ENCODE peak calls at places on chromosomes 1 and 21, in nine cellular contexts. A is coronary artery, X is tibial nerve, N is neural progenitor cell, S is Caco-2, Y is RWPE2, R is fibroblast of lung, C is fibroblast of pulmonary artery, W is testis. V is an unnamed sample.
A peak's percentile ranks its signal among the peaks of the same experiment; 100 is the strongest.

GRCh38 chr1:190328361-190328760 is 149.3 kb downstream of the BRINP3 start:
- DNase-seq in W (no peak), N (no peak), A (no peak), R (peak; percentile 44), S (no peak), X (no peak), C (peak; percentile 3), Y (no peak), V (no peak)

GRCh38 chr1:67052741-67053534 is 1.0 kb downstream of the SLC35D1 start:
- DNase-seq in A (no peak), X (peak; percentile 23), R (peak; percentile 48), S (peak; percentile 36), N (peak; percentile 51), C (peak; percentile 46), Y (peak; percentile 80), W (peak; percentile 60), V (no peak)

GRCh38 chr1:206117151-206117948 is at the start of gene AVPR1B:
- DNase-seq in A (peak; percentile 71), S (peak; percentile 41), X (no peak), R (peak; percentile 45), N (peak; percentile 75), Y (no peak), C (peak; percentile 23), W (peak; percentile 34), V (no peak)

GRCh38 chr1:1890506-1891348 is at the start of gene GNB1:
- DNase-seq in Y (peak; percentile 77), W (peak; percentile 90), S (peak; percentile 89), A (peak; percentile 86), N (peak; percentile 91), X (peak; percentile 74), C (peak; percentile 89), R (peak; percentile 82), V (peak; percentile 59)

GRCh38 chr1:42935971-42936308 is 22.7 kb downstream of the SLC2A1 start:
- DNase-seq in W (no peak), R (no peak), N (no peak), X (no peak), Y (no peak), S (no peak), A (peak; percentile 28), C (no peak), V (no peak)

GRCh38 chr1:160607051-160608032 is 28.0 kb upstream of the CD84 start:
- DNase-seq in A (no peak), Y (no peak), R (peak; percentile 68), N (peak; percentile 71), S (peak; percentile 67), X (no peak), C (peak; percentile 88), W (peak; percentile 70), V (peak; percentile 34)

GRCh38 chr1:112625696-112626095 is 6.1 kb downstream of the CAPZA1 start:
- DNase-seq in X (no peak), N (no peak), S (no peak), C (peak; percentile 70), W (peak; percentile 72), Y (no peak), R (peak; percentile 50), A (no peak), V (no peak)

GRCh38 chr1:89980605-89981004 is 14.3 kb upstream of the ZNF326 start:
- DNase-seq in S (no peak), R (no peak), W (no peak), X (no peak), N (no peak), Y (no peak), C (peak; percentile 37), A (no peak), V (no peak)

GRCh38 chr1:158169105-158169504 is 11.6 kb upstream of the CD1D start:
- DNase-seq in X (no peak), Y (no peak), N (no peak), C (no peak), S (no peak), A (no peak), W (no peak), R (no peak), V (no peak)

GRCh38 chr1:245823408-245824147 is 668.8 kb downstream of the KIF26B start:
- DNase-seq in C (no peak), A (no peak), W (no peak), R (peak; percentile 8), S (no peak), N (no peak), Y (no peak), X (no peak), V (no peak)

GRCh38 chr1:99707535-99708142 is 58.8 kb downstream of the FRRS1 start:
- DNase-seq in R (peak; percentile 49), X (peak; percentile 73), W (peak; percentile 92), S (peak; percentile 51), A (no peak), Y (no peak), N (peak; percentile 77), C (peak; percentile 85), V (no peak)

GRCh38 chr1:229410692-229411433 is 23.0 kb downstream of the ACTA1 start:
- DNase-seq in R (peak; percentile 64), A (peak; percentile 85), C (peak; percentile 53), Y (no peak), S (no peak), X (no peak), N (peak; percentile 56), W (peak; percentile 82), V (peak; percentile 49)

GRCh38 chr1:62687421-62687902 is 724 bp downstream of the DOCK7 start:
- DNase-seq in Y (no peak), S (peak; percentile 41), N (peak; percentile 81), R (peak; percentile 45), C (peak; percentile 44), X (no peak), W (peak; percentile 55), A (no peak), V (no peak)

GRCh38 chr1:94515548-94515947 is 26.0 kb downstream of the F3 start:
- DNase-seq in S (no peak), C (no peak), N (no peak), X (no peak), A (no peak), W (no peak), Y (no peak), R (no peak), V (no peak)

GRCh38 chr1:232352366-232352765 is 277.6 kb downstream of the SIPA1L2 start:
- DNase-seq in X (no peak), N (no peak), Y (no peak), A (no peak), R (no peak), C (no peak), S (no peak), W (no peak), V (no peak)

DNA sequence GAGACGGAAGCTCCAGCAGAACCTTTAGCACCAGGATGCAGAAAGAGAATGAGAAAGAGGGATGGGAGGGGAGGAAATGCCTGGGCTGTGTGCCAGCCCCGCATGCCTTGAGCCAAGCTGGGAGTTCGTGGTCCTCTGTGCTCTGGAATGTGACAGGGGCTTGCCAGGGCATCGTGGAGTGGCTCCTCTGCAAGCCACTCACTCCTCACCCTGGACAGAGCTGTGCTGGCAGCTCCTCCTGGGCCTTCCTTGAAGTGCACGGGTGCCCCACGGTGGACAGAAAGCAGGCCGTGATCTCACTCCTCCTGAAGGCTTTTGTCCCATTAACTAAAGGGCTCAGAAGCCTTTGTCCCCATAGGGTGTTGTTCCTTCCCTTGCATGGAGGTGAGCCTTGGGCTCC is 34.8 kb upstream of the PRELP start:
- DNase-seq in C (peak; percentile 88), N (peak; percentile 55), A (peak; percentile 91), S (peak; percentile 60), Y (no peak), W (peak; percentile 82), R (peak; percentile 74), X (peak; percentile 63), V (peak; percentile 25)
- TF ChIP-seq CTCF in C (peak; percentile 67), N (peak; percentile 38), A (peak; percentile 54), S (peak; percentile 67), Y (peak; percentile 43), W (peak; percentile 36), R (peak; percentile 52), X (peak; percentile 54), V (peak; percentile 47)

GRCh38 chr21:31266241-31266640 is 77.8 kb downstream of the TIAM1 start:
- DNase-seq in C (no peak), W (peak; percentile 23), S (no peak), A (no peak), N (no peak), R (no peak), Y (no peak), X (no peak), V (no peak)

GRCh38 chr21:31265293-31265692 is 78.8 kb downstream of the TIAM1 start:
- DNase-seq in C (peak; percentile 37), S (no peak), N (no peak), R (peak; percentile 10), A (no peak), X (no peak), Y (no peak), W (peak; percentile 24), V (no peak)

GRCh38 chr21:31267644-31268043 is 76.4 kb downstream of the TIAM1 start:
- DNase-seq in X (no peak), W (no peak), Y (no peak), N (no peak), A (no peak), C (no peak), R (peak; percentile 51), S (no peak), V (peak; percentile 12)

GRCh38 chr21:31264574-31264973 is 79.5 kb downstream of the TIAM1 start:
- DNase-seq in A (no peak), S (no peak), W (no peak), R (no peak), Y (no peak), C (no peak), N (no peak), X (no peak), V (no peak)

GRCh38 chr21:31268090-31268489 is 76.0 kb downstream of the TIAM1 start:
- DNase-seq in N (no peak), X (no peak), A (no peak), W (no peak), S (no peak), R (no peak), Y (no peak), C (no peak), V (no peak)
- H3K4me3 ChIP-seq in N (no peak overlapping the region), X (no peak overlapping the region), A (no peak overlapping the region), W (no peak overlapping the region), S (no peak overlapping the region), R (no peak overlapping the region), Y (no peak overlapping the region), C (no peak overlapping the region), V (no peak overlapping the region)

GRCh38 chr1:239112092-239112491 is 274.3 kb upstream of the CHRM3 start:
- DNase-seq in C (no peak), R (no peak), Y (no peak), A (no peak), X (no peak), S (peak; percentile 4), W (no peak), N (no peak), V (no peak)
- TF ChIP-seq CTCF in C (no peak), R (no peak), Y (no peak), A (no peak), X (no peak), S (no peak), W (no peak), N (no peak), V (no peak)

DNA sequence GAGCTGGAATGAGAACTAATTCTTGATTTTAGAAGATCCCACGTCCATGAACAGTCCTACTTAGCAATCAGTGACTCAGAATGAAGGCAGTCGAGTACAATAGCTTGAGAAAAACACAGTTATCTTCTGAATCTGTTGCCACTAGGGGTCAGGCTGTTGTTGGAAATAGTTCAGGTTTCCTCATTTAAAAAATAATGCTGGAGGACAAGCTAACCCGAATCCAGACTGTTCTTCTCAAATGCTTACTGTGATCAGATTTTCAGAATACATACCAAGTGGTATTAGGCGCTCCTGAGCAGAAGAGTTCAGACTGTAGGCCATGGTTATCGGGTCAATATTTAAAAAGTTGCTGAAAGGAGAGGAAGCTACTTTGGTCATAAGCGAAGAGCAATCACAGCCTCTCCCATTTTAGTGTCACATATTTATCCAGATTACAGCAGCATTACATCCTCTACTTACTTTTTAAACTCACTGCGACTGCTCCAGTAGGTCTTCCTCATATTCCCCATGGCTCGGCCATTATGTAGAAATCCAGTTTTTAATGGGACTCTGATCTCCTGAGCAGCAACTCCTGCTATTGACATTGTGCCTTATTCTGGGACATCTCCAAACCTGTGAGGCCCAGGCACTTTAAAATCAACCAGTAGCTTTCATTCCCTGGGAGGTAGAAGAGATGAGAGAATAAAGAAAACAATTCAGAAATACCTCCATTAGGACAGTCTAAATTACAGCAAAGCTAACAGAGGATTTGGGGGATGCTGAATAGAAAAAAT is 10.9 kb downstream of the ERRFI1 start:
- DNase-seq in R (peak; percentile 86), N (peak; percentile 78), A (no peak), C (peak; percentile 92), X (no peak), W (peak; percentile 52), S (peak; percentile 65), Y (no peak), V (peak; percentile 66)
- H3K4me3 ChIP-seq in R (peak overlapping the region; percentile 6), N (no peak overlapping the region), A (peak overlapping the region; percentile 55), C (peak overlapping the region; percentile 11), X (peak overlapping the region; percentile 10), W (no peak overlapping the region), S (no peak overlapping the region), Y (no peak overlapping the region), V (peak overlapping the region; percentile 0)